ENCODE peak calls at places on chromosomes 12 and 14, in six cellular contexts. D is left lung; P is EH; O is activated CD4-positive, alpha-beta T cell treated with anti-CD3 and anti-CD28 coated beads for 4 hours; C is DMS153; R is effector memory CD8-positive, alpha-beta T cell. Z is an unnamed sample.

GRCh38 chr12:105740337-105740736 is 398.4 kb downstream of the NUAK1 start:
- DNase-seq in D (no peak), P (no peak), O (no peak), C (no peak), R (no peak), Z (no peak)

GRCh38 chr12:108838194-108839010 is 19.0 kb downstream of the SSH1 start:
- DNase-seq in D (peak; percentile 93), P (peak; percentile 100), O (peak; percentile 40), C (peak; percentile 98), R (peak; percentile 58), Z (no peak)

GRCh38 chr12:116421785-116422538 is 137.2 kb upstream of the MAP1LC3B2 start:
- DNase-seq in D (no peak), P (no peak), O (no peak), C (no peak), R (no peak), Z (no peak)

GRCh38 chr12:30753233-30753632 is 1.5 kb downstream of the CAPRIN2 start:
- DNase-seq in D (no peak), P (peak; percentile 53), O (peak; percentile 11), C (no peak), R (no peak), Z (peak; percentile 69)

GRCh38 chr14:66405158-66405557 is 81.0 kb upstream of the CCDC196 start:
- DNase-seq in D (no peak), P (peak; percentile 7), O (no peak), C (no peak), R (no peak), Z (no peak)

GRCh38 chr12:120468846-120469449 is 600 bp downstream of the SRSF9 start:
- DNase-seq in D (peak; percentile 38), P (peak; percentile 23), O (peak; percentile 59), C (no peak), R (peak; percentile 18), Z (no peak)

GRCh38 chr12:52524241-52524897 is 4.2 kb upstream of the KRT5 start:
- DNase-seq in D (no peak), P (no peak), O (no peak), C (no peak), R (no peak), Z (peak; percentile 47)

GRCh38 chr14:103546651-103547454 is 15.6 kb downstream of the BAG5 start:
- DNase-seq in D (peak; percentile 74), P (peak; percentile 55), O (peak; percentile 79), C (no peak), R (peak; percentile 81), Z (peak; percentile 88)

GRCh38 chr14:102503576-102504224 is 5.9 kb downstream of the ANKRD9 start:
- DNase-seq in D (no peak), P (no peak), O (no peak), C (no peak), R (no peak), Z (no peak)

GRCh38 chr12:122888232-122888752 is 7.6 kb downstream of the VPS37B start:
- DNase-seq in D (peak; percentile 83), P (peak; percentile 60), O (peak; percentile 36), C (peak; percentile 85), R (no peak), Z (no peak)

GRCh38 chr12:130137141-130138018 is 24.9 kb upstream of the FZD10 start:
- DNase-seq in D (no peak), P (no peak), O (no peak), C (peak; percentile 69), R (no peak), Z (no peak)

GRCh38 chr14:89794096-89794495 is 160.4 kb downstream of the EFCAB11 start:
- DNase-seq in D (no peak), P (no peak), O (no peak), C (no peak), R (no peak), Z (no peak)

GRCh38 chr12:10243803-10244520 is 31.3 kb downstream of the GABARAPL1 start:
- DNase-seq in D (no peak), P (no peak), O (no peak), C (no peak), R (peak; percentile 19), Z (no peak)

Z was measured in ecto neural progenitor cell.